ENCODE peak calls at places on chromosomes 5 and 9, in five cellular contexts. One of them, this sample, is unnamed.

GRCh38 chr9:28365736-28366135 is 792.5 kb upstream of the C9orf72 start:
- DNase-seq in EH: no peak
- DNase-seq in CD8-positive, alpha-beta memory T cell: no peak
- DNase-seq in NCI-H460: no peak
- DNase-seq in GM20000: no peak
- DNase-seq in this sample: peak

GRCh38 chr9:93807166-93808013 is 147.8 kb downstream of the BARX1 start:
- DNase-seq in EH: no peak
- DNase-seq in NCI-H460: no peak
- DNase-seq in CD8-positive, alpha-beta memory T cell: no peak
- DNase-seq in GM20000: peak
- DNase-seq in this sample: no peak

GRCh38 chr5:167851416-167851815 is 440.0 kb upstream of the WWC1 start:
- DNase-seq in CD8-positive, alpha-beta memory T cell: no peak
- DNase-seq in EH: no peak
- DNase-seq in GM20000: no peak
- DNase-seq in NCI-H460: no peak
- DNase-seq in this sample: no peak

GRCh38 chr5:171628344-171628743 is 157.3 kb upstream of the SMIM23 start:
- DNase-seq in CD8-positive, alpha-beta memory T cell: no peak
- DNase-seq in GM20000: no peak
- DNase-seq in NCI-H460: no peak
- DNase-seq in EH: peak
- DNase-seq in this sample: no peak

GRCh38 chr5:167348980-167349379 is 942.5 kb upstream of the WWC1 start:
- DNase-seq in NCI-H460: no peak
- DNase-seq in EH: no peak
- DNase-seq in CD8-positive, alpha-beta memory T cell: no peak
- DNase-seq in GM20000: no peak
- DNase-seq in this sample: peak

GRCh38 chr9:7452378-7452777 is 347.2 kb downstream of the DMAC1 start:
- DNase-seq in NCI-H460: no peak
- DNase-seq in CD8-positive, alpha-beta memory T cell: no peak
- DNase-seq in GM20000: no peak
- DNase-seq in EH: peak
- DNase-seq in this sample: peak

GRCh38 chr5:17898766-17899165 is 264.5 kb downstream of the TAF11L14 start:
- DNase-seq in CD8-positive, alpha-beta memory T cell: no peak
- DNase-seq in GM20000: no peak
- DNase-seq in NCI-H460: no peak
- DNase-seq in EH: no peak
- DNase-seq in this sample: no peak

GRCh38 chr5:107401470-107402085 is 269.2 kb downstream of the EFNA5 start:
- DNase-seq in CD8-positive, alpha-beta memory T cell: no peak
- DNase-seq in EH: no peak
- DNase-seq in NCI-H460: no peak
- DNase-seq in GM20000: no peak
- DNase-seq in this sample: no peak

GRCh38 chr5:95081500-95082355 is 203.2 kb downstream of the MCTP1 start:
- DNase-seq in CD8-positive, alpha-beta memory T cell: no peak
- DNase-seq in EH: peak
- DNase-seq in GM20000: peak
- DNase-seq in NCI-H460: peak
- DNase-seq in this sample: peak

GRCh38 chr9:124489222-124489621 is 18.0 kb downstream of the NR5A1 start:
- DNase-seq in CD8-positive, alpha-beta memory T cell: no peak
- DNase-seq in GM20000: no peak
- DNase-seq in NCI-H460: no peak
- DNase-seq in EH: peak
- DNase-seq in this sample: peak

GRCh38 chr9:98807070-98807810 is at the start of gene GALNT12:
- DNase-seq in CD8-positive, alpha-beta memory T cell: peak
- DNase-seq in GM20000: peak
- DNase-seq in EH: no peak
- DNase-seq in NCI-H460: peak
- DNase-seq in this sample: no peak

GRCh38 chr9:86892576-86892975 is 54.7 kb downstream of the GAS1 start:
- DNase-seq in EH: peak
- DNase-seq in CD8-positive, alpha-beta memory T cell: no peak
- DNase-seq in GM20000: no peak
- DNase-seq in NCI-H460: no peak
- DNase-seq in this sample: peak

GRCh38 chr9:97072285-97072770 is 33.4 kb upstream of the CTSV start:
- DNase-seq in GM20000: no peak
- DNase-seq in NCI-H460: no peak
- DNase-seq in EH: no peak
- DNase-seq in CD8-positive, alpha-beta memory T cell: no peak
- DNase-seq in this sample: peak